ENCODE peak calls at places on chromosome 18, in five cellular contexts. H is NCI-H774, V is GM20000, L is stomach, A is HEK293T. R is an unnamed sample.

GRCh38 chr18:69895081-69896047 is 52.3 kb downstream of the CD226 start:
- DNase-seq in A (no peak), V (no peak), H (no peak), L (no peak), R (no peak)

GRCh38 chr18:13216092-13216582 is 2.4 kb upstream of the LDLRAD4 start:
- DNase-seq in H (peak), L (peak), A (peak), V (peak), R (peak)

GRCh38 chr18:21904856-21905255 is 164.3 kb downstream of the MIB1 start:
- DNase-seq in A (no peak), V (no peak), L (no peak), H (no peak), R (no peak)

GRCh38 chr18:51391731-51392130 is 194.2 kb upstream of the MEX3C start:
- DNase-seq in A (no peak), V (no peak), L (no peak), H (no peak), R (no peak)

GRCh38 chr18:10140928-10141327 is 227.1 kb downstream of the VAPA start:
- DNase-seq in V (no peak), L (peak), H (peak), A (no peak), R (no peak)

GRCh38 chr18:76410660-76411417 is 84.2 kb downstream of the ZNF516 start:
- DNase-seq in V (peak), H (no peak), L (no peak), A (no peak), R (no peak)

GRCh38 chr18:44123743-44124142 is 556.9 kb upstream of the SETBP1 start:
- DNase-seq in A (no peak), L (no peak), V (no peak), H (no peak), R (no peak)

GRCh38 chr18:50301074-50301473 is 13.6 kb upstream of the CXXC1 start:
- DNase-seq in L (no peak), V (no peak), A (no peak), H (no peak), R (no peak)

GRCh38 chr18:61273533-61273932 is 59.7 kb upstream of the CDH20 start:
- DNase-seq in V (no peak), H (no peak), L (no peak), A (no peak), R (no peak)

GRCh38 chr18:46915800-46916550 is 1.3 kb downstream of the PIAS2 start:
- DNase-seq in V (no peak), H (no peak), L (no peak), A (no peak), R (peak)

GRCh38 chr18:78526275-78526674 is 453.3 kb upstream of the SALL3 start:
- DNase-seq in H (no peak), V (no peak), A (no peak), L (no peak), R (no peak)

GRCh38 chr18:13376298-13376840 is 157.8 kb downstream of the LDLRAD4 start:
- DNase-seq in V (no peak), A (no peak), H (no peak), L (no peak), R (no peak)

GRCh38 chr18:46891742-46892214 is 25.5 kb downstream of the PIAS2 start:
- DNase-seq in H (no peak), A (no peak), L (no peak), V (peak), R (peak)

GRCh38 chr18:10049721-10050120 is 135.9 kb downstream of the VAPA start:
- DNase-seq in V (no peak), H (no peak), L (no peak), A (no peak), R (no peak)

GRCh38 chr18:47893047-47893446 is 37.4 kb downstream of the SMAD2 start:
- DNase-seq in L (no peak), V (no peak), H (no peak), A (peak), R (no peak)

GRCh38 chr18:36350839-36351474 is 53.4 kb downstream of the FHOD3 start:
- DNase-seq in H (no peak), A (no peak), V (no peak), L (no peak), R (no peak)

GRCh38 chr18:79720359-79720733 is 40.7 kb downstream of the CTDP1 start:
- DNase-seq in A (no peak), V (no peak), H (no peak), L (no peak), R (no peak)

GRCh38 chr18:80247403-80247916 is at the start of gene PARD6G:
- DNase-seq in L (peak), V (peak), H (peak), A (peak), R (peak)

GRCh38 chr18:13137939-13138821 is 80.4 kb upstream of the LDLRAD4 start:
- DNase-seq in A (no peak), L (peak), V (peak), H (peak), R (no peak)

GRCh38 chr18:46518438-46518837 is 138.6 kb downstream of the LOXHD1 start:
- DNase-seq in H (no peak), A (no peak), V (no peak), L (no peak), R (no peak)

GRCh38 chr18:48802543-48803428 is 148.0 kb downstream of the SMAD7 start:
- DNase-seq in V (no peak), A (no peak), L (peak), H (no peak), R (no peak)

GRCh38 chr18:36187826-36188721 is 777 bp downstream of the MOCOS start:
- DNase-seq in L (peak), H (no peak), A (peak), V (peak), R (no peak)